ENCODE peak calls at places on chromosomes 7 and 10, in five cellular contexts. One of them, this sample, is unnamed.

GRCh38 chr10:11757452-11757819 is 15.3 kb downstream of the ECHDC3 start:
- DNase-seq in AG09309: peak; percentile 69
- DNase-seq in GM23338: no peak
- DNase-seq in foreskin fibroblast: peak; percentile 90
- DNase-seq in psoas muscle: peak; percentile 58
- DNase-seq in this sample: peak; percentile 92

GRCh38 chr7:82210422-82211184 is 233.0 kb downstream of the CACNA2D1 start:
- DNase-seq in AG09309: no peak
- DNase-seq in GM23338: no peak
- DNase-seq in foreskin fibroblast: no peak
- DNase-seq in psoas muscle: no peak
- DNase-seq in this sample: no peak

GRCh38 chr10:86413046-86413728 is 46.6 kb upstream of the GRID1 start:
- DNase-seq in AG09309: no peak
- DNase-seq in GM23338: no peak
- DNase-seq in foreskin fibroblast: peak; percentile 14
- DNase-seq in psoas muscle: no peak
- DNase-seq in this sample: no peak

GRCh38 chr7:69062020-69062760 is 536.1 kb upstream of the AUTS2 start:
- DNase-seq in AG09309: peak; percentile 63
- DNase-seq in GM23338: no peak
- DNase-seq in foreskin fibroblast: peak; percentile 1
- DNase-seq in psoas muscle: no peak
- DNase-seq in this sample: no peak

GRCh38 chr7:106010866-106011265 is 47.8 kb downstream of the CDHR3 start:
- DNase-seq in AG09309: no peak
- DNase-seq in GM23338: no peak
- DNase-seq in foreskin fibroblast: no peak
- DNase-seq in psoas muscle: no peak
- DNase-seq in this sample: no peak

GRCh38 chr7:106744507-106745180 is 83.7 kb upstream of the CCDC71L start:
- DNase-seq in AG09309: no peak
- DNase-seq in GM23338: peak; percentile 69
- DNase-seq in foreskin fibroblast: no peak
- DNase-seq in psoas muscle: no peak
- DNase-seq in this sample: no peak

GRCh38 chr7:44615149-44615611 is 8.8 kb downstream of the OGDH start:
- DNase-seq in AG09309: no peak
- DNase-seq in GM23338: no peak
- DNase-seq in foreskin fibroblast: no peak
- DNase-seq in psoas muscle: peak; percentile 46
- DNase-seq in this sample: no peak

GRCh38 chr7:148044173-148044572 is 546.4 kb upstream of the C7orf33 start:
- DNase-seq in AG09309: no peak
- DNase-seq in GM23338: no peak
- DNase-seq in foreskin fibroblast: no peak
- DNase-seq in psoas muscle: no peak
- DNase-seq in this sample: no peak

GRCh38 chr7:55031075-55031474 is 12.3 kb downstream of the EGFR start:
- DNase-seq in AG09309: no peak
- DNase-seq in GM23338: no peak
- DNase-seq in foreskin fibroblast: no peak
- DNase-seq in psoas muscle: no peak
- DNase-seq in this sample: no peak

GRCh38 chr10:75099952-75100763 is 11.3 kb upstream of the SAMD8 start:
- DNase-seq in AG09309: no peak
- DNase-seq in GM23338: peak; percentile 91
- DNase-seq in foreskin fibroblast: peak; percentile 46
- DNase-seq in psoas muscle: peak; percentile 80
- DNase-seq in this sample: peak; percentile 73

GRCh38 chr7:3154881-3155494 is 111.3 kb upstream of the CARD11 start:
- DNase-seq in AG09309: peak; percentile 2
- DNase-seq in GM23338: peak; percentile 80
- DNase-seq in foreskin fibroblast: peak; percentile 10
- DNase-seq in psoas muscle: no peak
- DNase-seq in this sample: peak; percentile 39

GRCh38 chr7:119826547-119826946 is 446.4 kb upstream of the KCND2 start:
- DNase-seq in AG09309: no peak
- DNase-seq in GM23338: no peak
- DNase-seq in foreskin fibroblast: no peak
- DNase-seq in psoas muscle: no peak
- DNase-seq in this sample: no peak

GRCh38 chr7:128777156-128778123 is 1.8 kb upstream of the OPN1SW start:
- DNase-seq in AG09309: no peak
- DNase-seq in GM23338: no peak
- DNase-seq in foreskin fibroblast: no peak
- DNase-seq in psoas muscle: no peak
- DNase-seq in this sample: no peak

GRCh38 chr7:102983602-102984001 is 70.8 kb downstream of the LRRC17 start:
- DNase-seq in AG09309: no peak
- DNase-seq in GM23338: no peak
- DNase-seq in foreskin fibroblast: no peak
- DNase-seq in psoas muscle: no peak
- DNase-seq in this sample: no peak

GRCh38 chr7:101156277-101156676 is 2.0 kb downstream of the AP1S1 start:
- DNase-seq in AG09309: no peak
- DNase-seq in GM23338: peak; percentile 58
- DNase-seq in foreskin fibroblast: no peak
- DNase-seq in psoas muscle: no peak
- DNase-seq in this sample: no peak

GRCh38 chr10:18594574-18595156 is 56.7 kb downstream of the NSUN6 start:
- DNase-seq in AG09309: no peak
- DNase-seq in GM23338: peak; percentile 51
- DNase-seq in foreskin fibroblast: no peak
- DNase-seq in psoas muscle: no peak
- DNase-seq in this sample: peak; percentile 16

GRCh38 chr10:4397337-4397736 is 428.7 kb upstream of the AKR1E2 start:
- DNase-seq in AG09309: no peak
- DNase-seq in GM23338: no peak
- DNase-seq in foreskin fibroblast: no peak
- DNase-seq in psoas muscle: no peak
- DNase-seq in this sample: no peak

GRCh38 chr10:5810235-5810634 is 3.0 kb downstream of the GDI2 start:
- DNase-seq in AG09309: no peak
- DNase-seq in GM23338: no peak
- DNase-seq in foreskin fibroblast: no peak
- DNase-seq in psoas muscle: no peak
- DNase-seq in this sample: no peak
- H3K4me3 ChIP-seq in AG09309: no peak overlapping the region
- H3K4me3 ChIP-seq in GM23338: peak overlapping the region; percentile 73
- H3K4me3 ChIP-seq in foreskin fibroblast: peak overlapping the region; percentile 20
- H3K4me3 ChIP-seq in psoas muscle: peak overlapping the region; percentile 95
- H3K4me3 ChIP-seq in this sample: no peak overlapping the region

DNA sequence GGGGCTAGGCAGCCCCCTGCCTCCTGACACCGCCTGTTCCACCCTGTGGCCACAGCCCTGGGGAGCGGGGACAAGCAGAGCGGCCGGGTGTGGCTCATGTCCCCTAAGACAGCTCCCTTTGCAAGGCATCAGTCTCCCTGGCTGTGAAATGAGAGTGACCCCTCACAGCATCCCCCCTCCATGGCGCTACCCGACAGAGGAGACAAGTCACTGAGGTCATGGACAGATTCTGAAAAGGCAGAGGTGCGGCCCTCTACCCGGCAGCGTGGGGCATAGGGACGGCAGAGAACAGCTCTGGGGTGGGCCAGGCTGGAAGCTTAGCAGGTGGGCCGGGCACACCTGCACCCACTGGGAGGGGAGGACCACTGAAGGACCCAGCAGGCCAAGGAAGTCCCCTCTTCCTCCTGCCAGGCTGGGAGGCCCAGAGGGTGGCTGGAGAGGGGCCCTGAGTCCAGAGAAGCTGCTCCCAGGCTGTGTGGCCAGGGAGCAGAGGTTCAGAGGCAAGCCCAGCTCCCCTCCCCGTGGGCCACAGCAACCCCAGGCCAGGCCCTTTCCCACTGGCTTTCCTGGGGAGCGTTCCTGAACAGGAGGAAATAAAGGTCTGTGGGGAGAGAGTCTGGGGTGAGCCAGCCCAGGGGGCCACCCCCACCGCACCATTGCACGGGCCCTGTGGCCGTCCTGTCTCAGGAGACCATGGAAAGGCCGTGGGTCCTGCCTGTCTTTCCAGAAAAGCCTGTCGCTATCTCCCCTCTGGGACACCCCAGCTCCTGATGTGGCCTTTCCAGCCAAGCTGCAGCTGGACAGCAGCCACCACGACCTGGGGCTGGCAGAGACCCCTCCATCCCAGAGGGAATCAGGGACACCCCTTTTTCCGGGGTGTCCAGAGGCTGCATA is 1.7 kb downstream of the ADAP1 start:
- DNase-seq in AG09309: no peak
- DNase-seq in GM23338: no peak
- DNase-seq in foreskin fibroblast: no peak
- DNase-seq in psoas muscle: no peak
- DNase-seq in this sample: no peak
- H3K4me3 ChIP-seq in AG09309: no peak overlapping the region
- H3K4me3 ChIP-seq in GM23338: peak overlapping the region; percentile 64
- H3K4me3 ChIP-seq in foreskin fibroblast: no peak overlapping the region
- H3K4me3 ChIP-seq in psoas muscle: peak overlapping the region; percentile 62
- H3K4me3 ChIP-seq in this sample: no peak overlapping the region

DNA sequence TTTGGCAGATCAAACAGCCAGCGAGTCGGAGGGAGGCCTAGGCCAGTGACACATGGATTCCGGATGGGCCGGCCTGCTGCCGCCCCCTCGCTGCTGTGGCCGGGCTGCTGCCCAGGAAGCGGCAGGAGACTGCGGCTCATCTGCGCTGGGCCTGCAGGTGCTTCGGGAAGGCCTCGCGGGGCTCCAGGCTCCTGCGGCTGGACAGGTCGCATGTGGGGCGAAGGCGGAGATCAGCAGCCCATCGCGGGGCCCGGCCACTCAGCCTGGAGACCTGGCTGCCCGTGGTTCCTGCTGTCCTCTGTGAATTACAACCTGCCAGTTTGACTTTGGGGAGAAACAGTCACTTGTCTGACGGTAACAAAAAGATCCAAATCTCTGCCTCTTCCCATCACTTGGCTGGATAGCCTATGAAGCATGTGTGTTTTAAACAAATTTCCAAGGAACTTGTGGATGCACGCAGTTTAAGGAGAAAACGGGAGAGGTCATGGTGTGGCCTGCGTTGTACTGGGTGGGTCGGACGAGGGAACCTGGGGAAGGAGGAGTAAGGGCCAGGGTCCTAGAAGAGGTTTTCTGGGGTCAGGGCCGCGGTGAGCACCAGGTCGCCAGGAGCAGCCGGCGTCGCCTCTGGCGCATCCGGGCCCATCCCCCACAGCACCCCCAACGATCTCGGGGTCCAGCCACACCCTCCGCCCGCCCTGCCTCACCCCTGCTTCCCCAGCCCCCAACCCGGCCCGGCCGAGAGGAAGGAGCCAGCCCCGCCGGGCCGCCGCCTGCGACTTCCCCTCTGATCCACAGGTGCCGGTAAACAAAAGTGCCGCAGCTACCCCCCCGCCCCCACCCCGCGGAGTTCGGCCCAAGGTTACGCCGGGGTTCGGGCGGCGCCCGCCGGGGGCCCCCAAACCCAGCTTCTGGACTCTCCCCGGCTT is 1.6 kb downstream of the SPOCK2 start:
- DNase-seq in AG09309: no peak
- DNase-seq in GM23338: peak; percentile 75
- DNase-seq in foreskin fibroblast: no peak
- DNase-seq in psoas muscle: peak; percentile 39
- DNase-seq in this sample: peak; percentile 85
- H3K4me3 ChIP-seq in AG09309: no peak overlapping the region
- H3K4me3 ChIP-seq in GM23338: peak overlapping the region; percentile 73
- H3K4me3 ChIP-seq in foreskin fibroblast: no peak overlapping the region
- H3K4me3 ChIP-seq in psoas muscle: peak overlapping the region; percentile 60
- H3K4me3 ChIP-seq in this sample: peak overlapping the region; percentile 54

GRCh38 chr10:102743078-102743587 is 615 bp upstream of the WBP1L start:
- DNase-seq in AG09309: no peak
- DNase-seq in GM23338: no peak
- DNase-seq in foreskin fibroblast: no peak
- DNase-seq in psoas muscle: no peak
- DNase-seq in this sample: no peak
- H3K4me3 ChIP-seq in AG09309: no peak overlapping the region
- H3K4me3 ChIP-seq in GM23338: peak overlapping the region; percentile 40
- H3K4me3 ChIP-seq in foreskin fibroblast: no peak overlapping the region
- H3K4me3 ChIP-seq in psoas muscle: peak overlapping the region; percentile 96
- H3K4me3 ChIP-seq in this sample: no peak overlapping the region

DNA sequence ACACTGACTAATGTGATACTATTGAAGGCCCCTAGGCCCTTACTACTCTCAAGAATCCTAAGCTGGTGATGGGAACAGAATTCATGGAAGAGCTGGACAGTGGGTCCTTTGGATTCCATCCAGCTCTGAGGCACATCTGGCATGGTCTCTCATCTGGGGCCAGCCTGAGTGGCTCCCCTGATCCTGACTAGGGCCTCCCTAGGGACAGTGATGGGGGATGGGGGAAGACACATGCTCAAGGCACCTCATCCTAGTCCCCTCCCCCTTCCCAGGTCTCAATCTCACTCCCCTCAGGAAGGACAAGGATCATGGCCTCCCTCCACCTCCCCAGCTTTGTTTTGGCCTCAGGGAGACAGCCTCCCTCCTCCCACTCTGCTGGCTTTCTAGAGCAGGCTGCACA is 1.8 kb downstream of the KCNIP2 start:
- DNase-seq in AG09309: no peak
- DNase-seq in GM23338: no peak
- DNase-seq in foreskin fibroblast: no peak
- DNase-seq in psoas muscle: no peak
- DNase-seq in this sample: no peak
- H3K4me3 ChIP-seq in AG09309: no peak overlapping the region
- H3K4me3 ChIP-seq in GM23338: no peak overlapping the region
- H3K4me3 ChIP-seq in foreskin fibroblast: no peak overlapping the region
- H3K4me3 ChIP-seq in psoas muscle: no peak overlapping the region
- H3K4me3 ChIP-seq in this sample: no peak overlapping the region

GRCh38 chr10:103584216-103585010 is 90.9 kb downstream of the NEURL1 start:
- DNase-seq in AG09309: no peak
- DNase-seq in GM23338: peak; percentile 69
- DNase-seq in foreskin fibroblast: peak; percentile 52
- DNase-seq in psoas muscle: peak; percentile 43
- DNase-seq in this sample: no peak
- H3K4me3 ChIP-seq in AG09309: peak overlapping the region; percentile 6
- H3K4me3 ChIP-seq in GM23338: peak overlapping the region; percentile 47
- H3K4me3 ChIP-seq in foreskin fibroblast: peak overlapping the region; percentile 44
- H3K4me3 ChIP-seq in psoas muscle: peak overlapping the region; percentile 57
- H3K4me3 ChIP-seq in this sample: peak overlapping the region; percentile 52

GRCh38 chr7:143225047-143225446 is 3.2 kb downstream of the TAS2R40 start:
- DNase-seq in AG09309: no peak
- DNase-seq in GM23338: no peak
- DNase-seq in foreskin fibroblast: no peak
- DNase-seq in psoas muscle: no peak
- DNase-seq in this sample: no peak
- H3K4me3 ChIP-seq in AG09309: no peak overlapping the region
- H3K4me3 ChIP-seq in GM23338: no peak overlapping the region
- H3K4me3 ChIP-seq in foreskin fibroblast: no peak overlapping the region
- H3K4me3 ChIP-seq in psoas muscle: no peak overlapping the region
- H3K4me3 ChIP-seq in this sample: no peak overlapping the region

This sample was measured in adrenal gland.